ENCODE peak calls at places on chromosomes 5 and 9, in nine cellular contexts. X, G, Y, W, N, F, L, A and H are unnamed samples.

GRCh38 chr9:40907657-40908624 is 220.5 kb downstream of the FOXD4L6 start:
- DNase-seq in G (no peak), N (no peak), Y (no peak), W (no peak), X (no peak), A (peak; percentile 38), F (no peak), L (no peak), H (no peak)

GRCh38 chr9:68998812-68999211 is 15.1 kb downstream of the PRKACG start:
- DNase-seq in N (no peak), G (no peak), A (no peak), L (no peak), F (no peak), X (no peak), Y (no peak), W (no peak), H (no peak)

GRCh38 chr5:59079622-59080620 is 497.0 kb downstream of the RAB3C start:
- DNase-seq in A (no peak), W (no peak), G (no peak), Y (no peak), X (no peak), F (no peak), N (no peak), L (peak; percentile 97), H (no peak)

GRCh38 chr9:75699017-75699416 is 191.5 kb upstream of the PCSK5 start:
- DNase-seq in F (no peak), G (no peak), A (no peak), X (no peak), W (no peak), N (no peak), L (no peak), Y (no peak), H (no peak)

GRCh38 chr9:137034039-137034708 is 2.3 kb upstream of the FUT7 start:
- DNase-seq in X (peak; percentile 75), L (no peak), A (peak; percentile 71), Y (no peak), F (no peak), N (no peak), G (no peak), W (no peak), H (no peak)

GRCh38 chr5:68730220-68731010 is 363.4 kb upstream of the SLC30A5 start:
- DNase-seq in F (no peak), W (no peak), L (peak; percentile 88), Y (peak; percentile 51), N (no peak), X (no peak), G (no peak), A (no peak), H (peak; percentile 18)

GRCh38 chr5:14218480-14218879 is 75.3 kb downstream of the TRIO start:
- DNase-seq in L (no peak), N (no peak), W (no peak), A (no peak), X (no peak), Y (no peak), F (no peak), G (no peak), H (no peak)

GRCh38 chr9:82106536-82106935 is 118.0 kb downstream of the SPATA31D1 start:
- DNase-seq in A (no peak), W (no peak), Y (no peak), N (no peak), F (no peak), X (no peak), G (no peak), L (no peak), H (no peak)

GRCh38 chr9:137049544-137050449 is 3.8 kb upstream of the NPDC1 start:
- DNase-seq in X (peak; percentile 94), W (peak; percentile 66), L (no peak), Y (peak; percentile 60), G (no peak), N (peak; percentile 67), A (no peak), F (peak; percentile 62), H (no peak)

GRCh38 chr9:37034320-37034937 is 361 bp upstream of the PAX5 start:
- DNase-seq in N (no peak), F (no peak), G (no peak), Y (no peak), X (peak; percentile 92), A (no peak), W (no peak), L (no peak), H (no peak)

GRCh38 chr9:37036237-37037136 is 2.4 kb upstream of the PAX5 start:
- DNase-seq in F (peak; percentile 64), Y (peak; percentile 64), G (peak; percentile 31), L (no peak), A (no peak), X (peak; percentile 77), N (no peak), W (peak; percentile 43), H (no peak)

GRCh38 chr9:37035472-37036236 is 1.6 kb upstream of the PAX5 start:
- DNase-seq in A (no peak), W (no peak), Y (no peak), X (peak; percentile 83), N (no peak), L (no peak), G (no peak), F (no peak), H (no peak)

GRCh38 chr9:37033753-37034319 is at the start of gene PAX5:
- DNase-seq in G (no peak), X (peak; percentile 37), W (no peak), Y (no peak), A (no peak), F (no peak), L (no peak), N (no peak), H (no peak)

DNA sequence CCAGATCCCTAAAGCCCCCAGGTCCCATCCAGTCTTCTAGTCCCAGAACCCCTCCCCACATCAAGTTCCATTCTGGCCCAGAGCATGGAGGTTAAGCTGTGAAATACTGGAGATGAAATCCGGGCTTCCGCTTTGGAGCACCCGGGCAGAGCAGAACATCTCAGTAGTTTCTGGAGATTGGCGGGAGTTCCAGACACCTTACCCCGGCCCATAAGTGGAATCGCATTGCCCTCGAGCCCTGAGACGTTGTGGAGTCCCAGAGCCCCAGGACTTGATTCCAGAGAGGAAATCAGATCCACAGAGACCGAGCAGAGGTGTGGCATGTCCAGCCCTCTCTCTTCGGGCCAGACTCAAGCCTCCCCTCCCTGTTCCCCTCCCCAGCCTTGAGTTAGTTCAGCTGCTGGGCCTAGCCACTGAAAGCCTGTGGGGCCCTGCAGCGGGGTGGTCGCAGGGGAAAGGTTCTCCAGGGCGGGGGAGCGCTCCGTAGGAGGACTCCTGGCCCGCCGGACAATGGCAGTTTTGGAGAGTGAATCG is 937 bp upstream of the PAX5 start:
- DNase-seq in F (no peak), X (peak; percentile 76), N (no peak), W (no peak), A (no peak), Y (no peak), G (no peak), L (no peak), H (no peak)
- H3K36me3 ChIP-seq in F (no peaks in the 10 kb centered on the region), X (no peaks in the 10 kb centered on the region), N (no peaks in the 10 kb centered on the region), W (no peaks in the 10 kb centered on the region), A (no peaks in the 10 kb centered on the region), Y (no peaks in the 10 kb centered on the region), G (no peaks in the 10 kb centered on the region), L (no peaks in the 10 kb centered on the region), H (no peaks in the 10 kb centered on the region)

DNA sequence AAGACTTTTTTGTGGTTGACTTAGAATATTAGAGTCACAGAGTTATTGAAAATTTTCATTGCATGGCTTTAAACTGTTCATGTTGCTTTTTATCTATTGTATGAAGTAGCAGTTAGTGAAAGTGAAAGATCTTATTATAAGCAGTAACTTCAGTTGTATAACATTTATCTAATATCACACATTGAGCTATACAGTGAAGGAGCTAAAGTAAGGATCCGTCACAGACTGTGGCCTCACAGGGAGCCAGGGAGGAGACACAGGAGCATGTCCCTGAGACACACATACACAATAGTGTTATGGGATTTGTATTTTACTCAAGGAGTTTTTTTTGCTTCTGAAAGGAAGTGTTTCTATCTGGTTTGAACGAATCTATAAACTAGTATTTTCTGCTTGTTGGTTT is 34.0 kb downstream of the LMNB1 start:
- DNase-seq in F (no peak), N (no peak), G (no peak), A (no peak), X (no peak), L (no peak), W (no peak), Y (no peak), H (no peak)
- H3K36me3 ChIP-seq in F (no peaks in the 10 kb centered on the region), N (peaks cover 98% of the 10 kb centered on the region), G (peaks cover 24% of the 10 kb centered on the region), A (peaks cover 13% of the 10 kb centered on the region), X (peaks cover 28% of the 10 kb centered on the region), L (no peaks in the 10 kb centered on the region), W (peaks cover 3% of the 10 kb centered on the region), Y (no peaks in the 10 kb centered on the region), H (no peaks in the 10 kb centered on the region)

GRCh38 chr9:7242126-7242525 is 484.4 kb downstream of the KDM4C start:
- DNase-seq in Y (no peak), G (no peak), F (no peak), L (no peak), A (no peak), W (no peak), N (no peak), X (no peak), H (no peak)

GRCh38 chr9:7239708-7240107 is 481.9 kb downstream of the KDM4C start:
- DNase-seq in G (no peak), W (no peak), N (no peak), X (no peak), A (no peak), Y (no peak), F (no peak), L (no peak), H (no peak)

GRCh38 chr9:7238244-7238637 is 480.5 kb downstream of the KDM4C start:
- DNase-seq in G (no peak), N (no peak), A (no peak), L (no peak), F (no peak), W (no peak), X (no peak), Y (no peak), H (no peak)

GRCh38 chr9:7241694-7242093 is 483.9 kb downstream of the KDM4C start:
- DNase-seq in G (no peak), A (no peak), L (no peak), F (no peak), W (no peak), Y (no peak), N (no peak), X (no peak), H (no peak)

GRCh38 chr9:7240569-7241311 is 483.0 kb downstream of the KDM4C start:
- DNase-seq in W (no peak), F (no peak), G (no peak), A (no peak), X (no peak), L (no peak), Y (no peak), N (no peak), H (no peak)
- H3K36me3 ChIP-seq in W (no peaks in the 10 kb centered on the region), F (no peaks in the 10 kb centered on the region), G (no peaks in the 10 kb centered on the region), A (no peaks in the 10 kb centered on the region), X (no peaks in the 10 kb centered on the region), L (no peaks in the 10 kb centered on the region), Y (no peaks in the 10 kb centered on the region), N (no peaks in the 10 kb centered on the region), H (no peaks in the 10 kb centered on the region)

DNA sequence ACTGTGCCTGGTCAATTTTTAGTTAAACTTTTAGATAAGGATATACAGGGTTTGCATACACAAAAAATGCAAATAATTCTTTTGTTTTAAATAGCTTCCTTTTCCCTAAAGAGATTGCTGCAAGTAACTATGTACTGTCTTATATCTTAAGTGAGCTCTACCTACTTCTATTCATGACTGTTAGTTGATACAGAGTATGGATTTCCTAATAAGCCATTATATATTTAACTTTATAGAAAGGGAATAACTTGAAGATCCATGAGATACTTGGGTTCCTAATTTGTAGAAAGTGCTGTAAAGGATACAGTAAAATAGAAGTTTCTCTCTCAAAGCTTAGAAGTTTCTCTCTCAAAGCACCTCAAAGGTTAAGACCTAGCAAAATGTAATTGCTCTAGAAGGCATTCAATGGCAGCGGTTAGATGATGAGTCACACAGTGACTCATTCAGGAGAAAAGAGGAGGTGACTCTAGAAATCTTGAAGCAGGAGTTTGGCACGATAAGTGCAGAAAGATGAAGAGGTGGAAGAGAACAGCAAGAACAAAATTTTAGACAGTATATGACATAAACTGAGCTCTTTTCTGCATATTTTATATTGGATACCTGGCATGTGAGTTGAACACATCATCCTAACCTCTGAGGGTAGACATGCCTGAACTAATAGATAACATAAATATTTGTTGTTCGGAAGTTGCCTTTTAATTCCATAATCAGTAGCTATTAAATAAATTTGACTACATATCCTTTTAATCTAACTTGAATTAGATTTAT is 5.5 kb upstream of the DNAJC21 start:
- DNase-seq in A (no peak), F (no peak), Y (peak; percentile 39), N (no peak), L (peak; percentile 87), W (peak; percentile 83), X (no peak), G (no peak), H (no peak)
- H3K36me3 ChIP-seq in A (peaks cover 24% of the 10 kb centered on the region), F (peaks cover 36% of the 10 kb centered on the region), Y (no peaks in the 10 kb centered on the region), N (peaks cover 92% of the 10 kb centered on the region), L (peaks cover 31% of the 10 kb centered on the region), W (peaks cover 3% of the 10 kb centered on the region), X (peaks cover 32% of the 10 kb centered on the region), G (peaks cover 47% of the 10 kb centered on the region), H (peaks cover 72% of the 10 kb centered on the region)